ENCODE peak calls at places on chromosomes 11 and 22, in five cellular contexts. M, U, O, B and H are unnamed samples.

GRCh38 chr22:26439559-26439958 is 10.5 kb downstream of the ASPHD2 start:
- DNase-seq in M (no peak), U (no peak), O (no peak), B (no peak), H (no peak)

GRCh38 chr11:64607381-64608259 is 16.6 kb downstream of the SLC22A12 start:
- DNase-seq in M (no peak), U (no peak), O (no peak), B (no peak), H (no peak)

GRCh38 chr11:129905402-129905801 is 10.0 kb upstream of the NFRKB start:
- DNase-seq in M (no peak), U (no peak), O (no peak), B (no peak), H (peak; percentile 96)

GRCh38 chr22:34804588-34804987 is 261.4 kb upstream of the ISX start:
- DNase-seq in M (no peak), U (no peak), O (peak; percentile 46), B (no peak), H (no peak)

GRCh38 chr11:131661137-131661536 is 290.7 kb downstream of the NTM start:
- DNase-seq in M (no peak), U (no peak), O (no peak), B (peak; percentile 25), H (peak; percentile 19)

GRCh38 chr11:2768471-2769408 is 68.9 kb upstream of the KCNQ1OT1 start:
- DNase-seq in M (no peak), U (no peak), O (no peak), B (peak; percentile 89), H (no peak)

GRCh38 chr11:79503028-79503427 is 62.2 kb upstream of the TENM4 start:
- DNase-seq in M (no peak), U (no peak), O (no peak), B (no peak), H (no peak)

GRCh38 chr22:27238935-27239510 is 562.5 kb downstream of the MN1 start:
- DNase-seq in M (no peak), U (no peak), O (no peak), B (peak; percentile 94), H (peak; percentile 70)

GRCh38 chr11:117121176-117121575 is 22.9 kb upstream of the PAFAH1B2 start:
- DNase-seq in M (no peak), U (no peak), O (no peak), B (no peak), H (no peak)

GRCh38 chr11:12813371-12814225 is 139.4 kb downstream of the TEAD1 start:
- DNase-seq in M (no peak), U (no peak), O (no peak), B (peak; percentile 86), H (no peak)

GRCh38 chr11:65274734-65275682 is 13.2 kb downstream of the POLA2 start:
- DNase-seq in M (no peak), U (peak; percentile 29), O (peak; percentile 67), B (peak; percentile 92), H (peak; percentile 83)

GRCh38 chr11:71164621-71165020 is 87.8 kb downstream of the SHANK2 start:
- DNase-seq in M (no peak), U (no peak), O (no peak), B (no peak), H (no peak)

GRCh38 chr22:19879248-19879575 is 24.5 kb upstream of the GNB1L start:
- DNase-seq in M (no peak), U (no peak), O (peak; percentile 29), B (no peak), H (no peak)

DNA sequence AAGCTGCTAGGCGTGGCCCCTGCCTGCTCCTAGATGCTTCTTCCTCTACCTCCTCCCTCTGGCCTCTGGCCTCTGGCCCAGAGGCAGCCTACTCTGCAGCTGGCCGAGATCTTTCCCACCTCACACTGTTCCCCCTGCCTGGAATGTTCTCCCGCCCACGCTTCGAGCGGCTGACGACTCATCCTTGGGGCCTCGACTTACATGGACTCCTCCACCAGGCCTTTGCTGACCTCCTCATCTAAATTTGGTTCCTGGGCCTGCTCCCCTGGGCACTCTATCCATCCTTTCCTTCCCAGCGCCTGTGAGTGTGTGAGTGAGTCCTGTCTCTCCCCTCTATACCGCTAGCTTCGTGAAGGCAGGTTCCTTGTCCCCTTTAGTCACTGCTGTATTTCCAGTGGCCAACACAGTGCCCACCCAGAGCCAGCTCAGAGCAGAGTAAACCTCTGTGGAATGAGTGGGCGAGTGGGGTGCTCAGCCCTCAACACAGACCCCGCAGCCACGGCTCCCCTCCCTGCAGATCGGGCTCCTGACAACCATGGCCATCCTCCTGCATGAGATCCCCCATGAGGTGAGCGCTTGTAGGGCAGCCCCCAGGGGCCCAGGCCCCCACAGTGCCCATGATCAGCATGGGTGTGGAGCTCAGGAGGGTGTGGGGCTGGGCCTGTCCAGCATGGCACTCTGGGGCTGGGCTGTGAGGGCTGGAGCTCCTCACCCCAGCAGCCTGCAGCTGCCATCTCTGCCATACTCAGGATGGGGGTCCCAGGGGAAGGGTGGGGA is 5.7 kb downstream of the SLC39A13 start:
- DNase-seq in M (no peak), U (no peak), O (no peak), B (peak; percentile 47), H (no peak)
- H3K4ac ChIP-seq in M (no peak overlapping the region), U (no peak overlapping the region), O (no peak overlapping the region), B (no peak overlapping the region), H (no peak overlapping the region)

GRCh38 chr22:45318558-45319318 is 9.0 kb downstream of the FAM118A start:
- DNase-seq in M (no peak), U (no peak), O (no peak), B (peak; percentile 88), H (no peak)
- H2BK120ac ChIP-seq in M (no peak overlapping the region), U (no peak overlapping the region), O (no peak overlapping the region), B (no peak overlapping the region), H (no peak overlapping the region)

GRCh38 chr22:22040472-22040871 is 57.9 kb upstream of the TOP3B start:
- DNase-seq in M (no peak), U (no peak), O (no peak), B (no peak), H (peak; percentile 20)
- H2BK12ac ChIP-seq in M (no peak overlapping the region), U (no peak overlapping the region), O (no peak overlapping the region), B (no peak overlapping the region), H (no peak overlapping the region)

GRCh38 chr11:75499423-75500305 is 26.1 kb downstream of the GDPD5 start:
- DNase-seq in M (no peak), U (no peak), O (no peak), B (peak; percentile 73), H (peak; percentile 94)
- H3K4ac ChIP-seq in M (no peak overlapping the region), U (no peak overlapping the region), O (no peak overlapping the region), B (no peak overlapping the region), H (no peak overlapping the region)

DNA sequence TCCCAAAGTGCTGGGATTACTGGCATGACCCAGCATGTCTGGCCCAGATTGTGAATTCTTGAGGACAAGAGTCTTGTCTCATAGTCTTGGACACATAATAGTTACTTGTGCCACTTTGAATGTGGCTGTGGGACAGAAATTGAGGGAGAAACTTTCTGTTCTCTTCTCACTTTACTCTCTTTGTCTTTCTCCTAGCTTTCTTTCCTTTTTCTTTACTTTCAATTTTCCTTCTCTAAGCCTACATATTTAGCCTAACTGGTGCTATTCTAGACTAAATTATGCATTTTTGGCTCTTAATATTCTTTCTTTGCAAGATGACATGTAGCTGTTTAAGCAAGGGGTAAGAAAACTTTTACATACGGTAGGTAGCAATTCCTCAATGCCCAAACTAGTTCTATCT is 33.2 kb downstream of the HORMAD2 start:
- DNase-seq in M (no peak), U (no peak), O (no peak), B (no peak), H (no peak)
- H2BK120ac ChIP-seq in M (no peak overlapping the region), U (no peak overlapping the region), O (no peak overlapping the region), B (no peak overlapping the region), H (no peak overlapping the region)

DNA sequence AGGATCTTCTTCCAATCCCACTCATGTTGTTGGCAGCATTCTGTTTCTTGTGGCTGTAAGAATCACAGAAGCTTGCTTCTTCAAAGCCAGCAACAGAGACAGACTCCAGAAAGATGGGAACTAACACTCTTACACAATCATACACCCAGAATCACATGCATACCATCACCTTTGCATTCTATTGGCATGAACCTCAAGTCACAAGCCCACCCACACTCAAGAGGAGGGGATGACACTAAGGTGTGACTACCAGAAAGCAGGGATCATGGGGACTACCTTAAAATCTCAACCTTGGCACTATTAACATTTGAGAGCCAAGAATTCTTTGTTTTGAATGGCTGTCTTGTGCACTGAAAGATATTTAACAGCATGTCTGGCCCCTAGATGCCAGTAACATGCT is 13.6 kb upstream of the PANX3 start:
- DNase-seq in M (no peak), U (no peak), O (no peak), B (no peak), H (no peak)
- H2BK12ac ChIP-seq in M (no peak overlapping the region), U (no peak overlapping the region), O (no peak overlapping the region), B (no peak overlapping the region), H (no peak overlapping the region)

GRCh38 chr11:96015911-96016565 is 92.1 kb upstream of the MTMR2 start:
- DNase-seq in M (no peak), U (no peak), O (peak; percentile 33), B (no peak), H (no peak)

GRCh38 chr11:96010683-96011082 is 86.8 kb upstream of the MTMR2 start:
- DNase-seq in M (no peak), U (no peak), O (no peak), B (no peak), H (no peak)

GRCh38 chr11:96012086-96012824 is 88.3 kb upstream of the MTMR2 start:
- DNase-seq in M (peak; percentile 36), U (no peak), O (peak; percentile 37), B (peak; percentile 93), H (peak; percentile 79)

GRCh38 chr11:96014234-96014633 is 90.3 kb upstream of the MTMR2 start:
- DNase-seq in M (peak; percentile 14), U (no peak), O (no peak), B (peak; percentile 87), H (no peak)

GRCh38 chr11:96013459-96014213 is 89.7 kb upstream of the MTMR2 start:
- DNase-seq in M (no peak), U (no peak), O (peak; percentile 39), B (no peak), H (no peak)
- H3K4ac ChIP-seq in M (no peak overlapping the region), U (no peak overlapping the region), O (no peak overlapping the region), B (peak overlapping the region; percentile 71), H (peak overlapping the region; percentile 47)

DNA sequence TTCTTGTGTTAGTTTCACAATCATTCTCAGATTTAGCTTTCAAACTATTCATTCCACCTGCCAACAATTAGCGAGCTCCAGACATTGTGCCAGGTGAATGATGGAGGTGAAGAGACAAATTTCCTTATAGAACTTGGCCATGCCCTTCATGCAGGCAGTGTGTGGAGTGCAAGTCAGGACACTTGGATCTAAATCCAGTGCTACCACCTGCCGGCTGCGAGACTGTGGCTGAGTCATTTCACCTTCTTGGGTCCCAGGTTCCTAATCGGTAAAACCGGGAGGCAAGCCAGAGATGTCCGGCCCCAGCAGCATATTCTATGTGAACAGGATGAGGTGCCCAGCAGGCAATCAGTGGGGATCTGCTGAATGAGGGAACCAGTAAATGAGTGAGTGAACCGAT is 18.6 kb upstream of the EHF start:
- DNase-seq in M (no peak), U (no peak), O (no peak), B (no peak), H (no peak)
- H2BK120ac ChIP-seq in M (no peak overlapping the region), U (no peak overlapping the region), O (no peak overlapping the region), B (no peak overlapping the region), H (no peak overlapping the region)

GRCh38 chr11:76698321-76699043 is 27.9 kb upstream of the LRRC32 start:
- DNase-seq in M (no peak), U (peak; percentile 27), O (peak; percentile 74), B (no peak), H (peak; percentile 63)
- H2BK12ac ChIP-seq in M (no peak overlapping the region), U (peak overlapping the region; percentile 65), O (no peak overlapping the region), B (peak overlapping the region; percentile 39), H (peak overlapping the region; percentile 25)